ENCODE peak calls at places on chromosomes 1 and 21, in seven cellular contexts. A is thoracic aorta, Q is tibial artery, U is left ventricle myocardium inferior, B is T-helper 17 cell, F is breast epithelium, J is fibroblast of lung. P is an unnamed sample. For H3K9me3, the result is how much of the 10 kb centered on the place peaks cover.

GRCh38 chr1:61202854-61203603 is 120.7 kb downstream of the NFIA start:
- DNase-seq in U (no peak), A (no peak), B (no peak), J (peak), F (no peak), Q (no peak), P (no peak)

GRCh38 chr1:82565546-82565945 is 764.8 kb downstream of the ADGRL2 start:
- DNase-seq in Q (no peak), B (no peak), J (peak), U (no peak), F (no peak), A (peak), P (no peak)

GRCh38 chr21:43861716-43862115 is 3.3 kb upstream of the AGPAT3 start:
- DNase-seq in J (no peak), U (no peak), Q (no peak), A (no peak), B (no peak), F (no peak), P (no peak)

GRCh38 chr1:51044834-51045233 is 57.2 kb upstream of the C1orf185 start:
- DNase-seq in B (no peak), J (peak), F (no peak), Q (no peak), U (no peak), A (no peak), P (no peak)

GRCh38 chr1:17250601-17251000 is 1.7 kb downstream of the PADI3 start:
- DNase-seq in B (no peak), U (no peak), Q (no peak), J (no peak), F (peak), A (no peak), P (no peak)

GRCh38 chr1:85894651-85895050 is 186.4 kb upstream of the ZNHIT6 start:
- DNase-seq in F (no peak), B (no peak), J (peak), U (no peak), Q (no peak), A (no peak), P (no peak)

GRCh38 chr1:230825061-230825803 is 43.1 kb downstream of the C1orf198 start:
- DNase-seq in Q (no peak), B (no peak), J (peak), F (peak), U (no peak), A (no peak), P (no peak)

GRCh38 chr1:228338521-228339051 is 68.0 kb downstream of the TRIM11 start:
- DNase-seq in U (peak), B (peak), F (no peak), J (no peak), Q (peak), A (no peak), P (no peak)

GRCh38 chr1:98001764-98002163 is 80.9 kb upstream of the DPYD start:
- DNase-seq in A (no peak), Q (no peak), J (peak), B (no peak), F (no peak), U (no peak), P (no peak)

GRCh38 chr1:84726593-84727275 is 36.5 kb upstream of the SSX2IP start:
- DNase-seq in A (no peak), B (no peak), J (peak), Q (no peak), U (no peak), F (no peak), P (no peak)

GRCh38 chr1:17274186-17275170 is 25.6 kb downstream of the PADI3 start:
- DNase-seq in B (no peak), F (no peak), A (no peak), Q (no peak), U (no peak), J (peak), P (peak)

GRCh38 chr1:224482619-224483018 is 48.0 kb upstream of the WDR26 start:
- DNase-seq in A (no peak), F (no peak), J (no peak), B (no peak), U (no peak), Q (no peak), P (no peak)

GRCh38 chr1:25661043-25661807 is 44.6 kb downstream of the MAN1C1 start:
- DNase-seq in A (no peak), U (no peak), F (no peak), J (peak), B (no peak), Q (no peak), P (no peak)

GRCh38 chr1:6033986-6034749 is 11.5 kb upstream of the KCNAB2 start:
- DNase-seq in F (no peak), U (peak), B (peak), J (no peak), A (no peak), Q (no peak), P (no peak)

GRCh38 chr1:54488831-54489626 is 59.0 kb upstream of the ACOT11 start:
- DNase-seq in A (peak), F (peak), U (peak), B (peak), J (peak), Q (peak), P (peak)

GRCh38 chr1:91651243-91651642 is 150.6 kb downstream of the CDC7 start:
- DNase-seq in U (no peak), J (no peak), A (no peak), Q (no peak), B (no peak), F (no peak), P (no peak)

GRCh38 chr1:70896224-70896623 is 151.4 kb downstream of the PTGER3 start:
- DNase-seq in J (no peak), B (no peak), Q (no peak), F (no peak), U (no peak), A (no peak), P (no peak)

GRCh38 chr21:26185021-26185420 is 14.5 kb upstream of the APP start:
- DNase-seq in B (no peak), U (no peak), A (no peak), F (no peak), Q (no peak), J (no peak), P (no peak)

GRCh38 chr1:93976291-93976690 is 67.1 kb upstream of the GCLM start:
- DNase-seq in J (no peak), U (no peak), B (no peak), Q (no peak), A (no peak), F (no peak), P (no peak)

GRCh38 chr21:29656504-29657227 is 283.1 kb downstream of the GRIK1 start:
- DNase-seq in B (no peak), J (peak), F (no peak), Q (no peak), A (no peak), U (no peak), P (no peak)

GRCh38 chr1:198269352-198269940 is 112.6 kb downstream of the NEK7 start:
- DNase-seq in A (no peak), B (no peak), F (no peak), Q (no peak), J (no peak), U (no peak), P (no peak)

GRCh38 chr1:171155484-171155883 is 29.6 kb upstream of the FMO2 start:
- DNase-seq in A (no peak), J (no peak), U (no peak), F (no peak), B (no peak), Q (no peak), P (no peak)

GRCh38 chr1:226778657-226779058 is 39.6 kb upstream of the ITPKB start:
- DNase-seq in J (peak), B (no peak), F (peak), Q (no peak), A (peak), U (no peak), P (no peak)

GRCh38 chr1:154520333-154520732 is 18.1 kb upstream of the SHE start:
- DNase-seq in A (no peak), Q (peak), F (no peak), J (no peak), U (peak), B (no peak), P (no peak)

GRCh38 chr1:77796695-77797405 is 17.4 kb downstream of the MIGA1 start:
- DNase-seq in A (no peak), Q (no peak), U (no peak), B (no peak), F (no peak), J (no peak), P (no peak)

GRCh38 chr1:29779146-29779545 is 542.8 kb downstream of the PTPRU start:
- DNase-seq in F (no peak), J (no peak), A (no peak), B (no peak), Q (no peak), U (no peak), P (no peak)

GRCh38 chr1:9715536-9716226 is 64.2 kb downstream of the PIK3CD start:
- DNase-seq in U (no peak), J (no peak), B (no peak), F (no peak), A (no peak), Q (no peak), P (no peak)

GRCh38 chr21:45873866-45874265 is 107.7 kb upstream of the COL6A1 start:
- DNase-seq in J (no peak), Q (no peak), F (no peak), A (no peak), U (no peak), B (no peak), P (no peak)

GRCh38 chr1:19310061-19310460 is 1.9 kb downstream of the AKR7A2 start:
- DNase-seq in J (no peak), Q (no peak), F (no peak), U (no peak), B (no peak), A (no peak), P (no peak)

GRCh38 chr1:64894438-64895196 is 71.7 kb downstream of the JAK1 start:
- DNase-seq in A (no peak), U (no peak), F (no peak), J (no peak), B (no peak), Q (no peak), P (no peak)

GRCh38 chr1:54323324-54323739 is 82.9 kb downstream of the SSBP3 start:
- DNase-seq in Q (no peak), B (no peak), A (no peak), U (no peak), F (peak), J (no peak), P (no peak)

GRCh38 chr1:27719286-27720251 is 6.2 kb upstream of the FAM76A start:
- DNase-seq in A (no peak), Q (no peak), J (peak), B (no peak), U (no peak), F (no peak), P (no peak)

GRCh38 chr1:99119193-99119592 is 114.5 kb upstream of the PLPPR5 start:
- DNase-seq in Q (no peak), B (no peak), F (no peak), A (no peak), U (no peak), J (peak), P (no peak)

GRCh38 chr1:155207578-155208405 is at the start of gene THBS3:
- DNase-seq in A (no peak), Q (peak), U (peak), J (peak), F (no peak), B (no peak), P (peak)

GRCh38 chr21:16588433-16588860 is 858.7 kb downstream of the USP25 start:
- DNase-seq in A (peak), B (no peak), F (peak), U (peak), J (peak), Q (peak), P (peak)

GRCh38 chr1:156089704-156090103 is 7.4 kb upstream of the MEX3A start:
- DNase-seq in F (no peak), J (no peak), A (no peak), Q (no peak), U (no peak), B (no peak), P (no peak)

GRCh38 chr1:6497215-6497866 is 5.9 kb upstream of the PLEKHG5 start:
- DNase-seq in F (no peak), Q (no peak), B (peak), J (peak), U (peak), A (no peak), P (peak)

GRCh38 chr1:153921803-153922075 is 1.0 kb downstream of the GATAD2B start:
- DNase-seq in U (no peak), J (no peak), A (no peak), F (no peak), Q (no peak), B (no peak), P (no peak)

GRCh38 chr1:21909286-21909759 is 27.8 kb downstream of the HSPG2 start:
- DNase-seq in Q (no peak), B (no peak), J (peak), U (no peak), F (no peak), A (no peak), P (no peak)

DNA sequence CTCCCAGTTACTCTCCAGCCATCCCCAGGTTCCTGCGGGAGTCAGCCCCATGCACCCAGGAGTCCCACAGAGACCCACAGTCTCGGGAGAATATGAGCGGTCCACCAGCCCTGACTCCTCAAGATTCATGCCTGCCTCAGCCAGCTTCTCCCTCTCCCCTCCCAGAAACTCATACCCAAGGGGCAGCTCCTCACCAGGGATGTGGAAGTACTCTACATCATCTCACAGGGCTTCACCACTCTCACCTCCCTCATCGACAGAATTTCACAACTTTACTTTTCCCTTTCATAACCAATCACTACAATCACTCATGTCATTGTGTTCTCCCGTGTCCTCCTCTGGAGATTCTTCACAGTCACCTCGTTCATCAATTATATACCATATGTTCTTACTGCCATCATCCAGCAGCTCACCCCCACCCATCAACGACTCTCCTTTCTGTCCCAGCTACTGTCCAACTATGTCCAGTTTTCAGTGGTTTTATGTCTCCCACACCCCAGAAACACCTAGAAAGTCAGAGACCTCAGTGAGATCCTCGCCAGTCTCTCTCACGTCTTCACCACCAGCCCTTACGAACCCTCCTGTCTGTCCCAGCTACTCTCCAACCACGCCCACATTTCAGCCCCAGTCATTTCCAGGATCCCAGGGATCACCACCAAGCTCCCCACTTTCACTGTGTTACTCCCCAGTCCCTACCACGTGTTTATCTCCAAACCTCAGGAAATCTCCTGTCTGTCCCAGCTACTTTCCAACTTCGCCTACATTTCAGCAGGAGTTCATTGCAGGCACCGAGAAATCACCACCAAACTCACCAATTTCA is 1530.1 kb upstream of the TPTE start:
- DNase-seq in B (no peak), Q (no peak), A (no peak), J (no peak), U (no peak), F (no peak), P (no peak)
- H3K9me3 ChIP-seq in B (under half), Q (under half), A (under half), J (under half), U (under half), F (under half), P (under half)

GRCh38 chr21:33236799-33237198 is 7.1 kb downstream of the IFNAR2 start:
- DNase-seq in A (no peak), J (peak), B (no peak), Q (no peak), U (no peak), F (no peak), P (no peak)

GRCh38 chr21:33238565-33239255 is 9.0 kb downstream of the IFNAR2 start:
- DNase-seq in F (no peak), B (no peak), A (no peak), Q (no peak), J (no peak), U (no peak), P (no peak)

GRCh38 chr21:33238146-33238545 is 8.4 kb downstream of the IFNAR2 start:
- DNase-seq in U (no peak), B (no peak), F (no peak), A (no peak), Q (no peak), J (no peak), P (no peak)

GRCh38 chr21:33236013-33236686 is 6.4 kb downstream of the IFNAR2 start:
- DNase-seq in F (no peak), B (no peak), Q (no peak), U (no peak), J (no peak), A (no peak), P (no peak)

DNA sequence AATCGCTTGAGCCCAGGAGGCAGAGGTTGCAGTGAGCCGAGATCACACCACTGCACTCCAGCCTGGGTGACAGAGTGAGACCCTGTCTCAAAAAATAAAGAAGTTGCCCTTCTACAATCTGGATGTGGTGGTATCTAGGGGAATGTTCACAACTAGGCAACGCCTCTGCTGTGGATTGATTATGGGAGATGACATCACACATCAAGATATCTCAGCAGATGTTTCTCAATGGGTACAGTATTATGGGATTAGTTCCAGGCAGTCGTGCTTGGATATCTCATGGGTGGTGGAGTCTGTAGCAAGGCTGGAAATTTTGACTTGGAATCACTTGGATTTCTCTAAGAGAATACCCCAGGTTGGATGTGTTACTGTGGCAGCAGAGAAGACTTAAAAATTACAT is 7.7 kb downstream of the IFNAR2 start:
- DNase-seq in Q (no peak), F (no peak), J (no peak), A (no peak), B (no peak), U (no peak), P (no peak)
- H3K9me3 ChIP-seq in Q (under half), F (under half), J (under half), A (under half), B (under half), U (under half), P (under half)

DNA sequence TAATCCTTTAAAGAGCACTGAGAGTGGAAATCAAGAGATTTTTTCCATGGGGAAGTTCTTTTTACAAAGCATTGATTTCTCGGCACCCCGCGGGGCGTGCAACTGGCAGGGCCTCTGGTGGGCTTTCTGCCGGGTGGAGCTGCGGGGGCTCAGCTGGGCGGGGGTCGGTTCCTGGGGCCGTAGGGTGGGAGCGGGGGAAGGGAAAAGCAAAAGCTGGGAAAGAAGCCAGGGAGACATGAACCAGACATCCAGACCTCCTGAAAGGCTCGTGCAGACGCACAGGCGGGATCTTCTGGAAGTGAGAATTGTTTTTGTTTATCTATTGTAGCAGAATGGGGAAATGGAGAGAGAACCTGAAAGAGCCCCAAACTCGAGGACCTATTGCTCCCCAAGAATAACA is 235.2 kb downstream of the FAM72C start:
- DNase-seq in U (no peak), Q (no peak), F (no peak), J (no peak), B (no peak), A (no peak), P (no peak)
- H3K9me3 ChIP-seq in U (under half), Q (under half), F (under half), J (under half), B (under half), A (under half), P (under half)

DNA sequence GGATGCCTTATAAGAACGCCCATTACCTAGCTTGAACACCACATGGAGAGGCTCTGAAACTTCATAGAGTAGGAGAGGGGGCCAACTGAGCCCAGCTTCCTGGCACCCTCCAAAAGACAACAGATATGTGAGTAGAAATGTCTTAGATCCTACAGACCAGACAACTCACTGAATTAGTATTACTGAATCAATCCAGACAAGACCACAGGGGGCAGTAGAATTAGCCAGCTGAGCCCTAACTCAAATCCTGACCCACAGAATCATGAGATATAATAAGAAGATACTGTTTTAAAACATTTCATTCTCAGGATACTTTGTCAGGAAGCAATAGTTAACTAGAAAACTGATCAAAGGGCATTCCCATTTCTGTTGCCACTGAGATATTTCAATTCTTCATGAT is 45.8 kb upstream of the C1orf21 start:
- DNase-seq in F (no peak), J (peak), Q (no peak), U (no peak), A (no peak), B (no peak), P (no peak)
- H3K9me3 ChIP-seq in F (under half), J (under half), Q (under half), U (under half), A (under half), B (under half), P (under half)

GRCh38 chr1:179910934-179911333 is 28.8 kb downstream of the TOR1AIP1 start:
- DNase-seq in U (no peak), F (no peak), Q (no peak), B (no peak), A (no peak), J (no peak), P (no peak)

GRCh38 chr1:179911812-179912211 is 29.7 kb downstream of the TOR1AIP1 start:
- DNase-seq in F (no peak), Q (no peak), J (no peak), A (no peak), U (no peak), B (no peak), P (no peak)
- H3K9me3 ChIP-seq in F (under half), Q (under half), J (under half), A (under half), U (under half), B (under half), P (under half)

GRCh38 chr21:27683292-27683691 is 716.4 kb upstream of the ADAMTS5 start:
- DNase-seq in B (no peak), F (no peak), Q (no peak), A (no peak), J (no peak), U (no peak), P (no peak)
- H3K9me3 ChIP-seq in B (under half), F (under half), Q (under half), A (under half), J (under half), U (under half), P (under half)

GRCh38 chr1:160808289-160808688 is 12.3 kb downstream of the LY9 start:
- DNase-seq in J (no peak), U (no peak), B (no peak), F (no peak), Q (no peak), A (no peak), P (no peak)
- H3K9me3 ChIP-seq in J (under half), U (under half), B (under half), F (under half), Q (under half), A (under half), P (under half)

DNA sequence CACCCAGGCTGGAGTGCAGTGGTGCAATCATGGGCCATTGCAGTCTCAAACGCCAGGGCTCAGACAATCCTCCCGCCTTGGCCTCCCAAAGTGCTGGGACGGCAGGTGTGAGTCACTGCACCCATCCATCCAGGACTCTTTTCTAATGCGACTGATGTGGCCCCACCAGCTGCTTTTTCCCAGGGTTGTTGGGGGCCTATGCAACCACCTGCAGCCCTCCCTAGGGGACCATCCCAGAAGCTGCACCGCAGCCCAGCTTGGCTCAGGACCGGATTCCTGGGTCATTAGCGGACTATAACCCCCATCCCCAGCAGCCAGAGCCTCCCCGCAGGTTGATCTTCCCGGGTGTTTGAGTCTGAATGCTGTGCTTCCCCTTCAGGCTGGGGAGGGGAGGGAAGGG is 108.8 kb upstream of the ACTRT2 start:
- DNase-seq in F (no peak), B (no peak), A (no peak), Q (no peak), U (no peak), J (no peak), P (no peak)
- H3K9me3 ChIP-seq in F (under half), B (under half), A (under half), Q (under half), U (under half), J (under half), P (under half)